ENCODE peak calls at places on chromosomes 12 and 14, in ten cellular contexts. E is Peyer's patch, J is esophagus squamous epithelium, O is ascending aorta, N is NT2/D1, C is coronary artery, F is Panc1, X is cardiac fibroblast, L is endodermal cell, B is neural progenitor cell. Z is an unnamed sample.

GRCh38 chr14:101276309-101277091 is 284.8 kb upstream of the DIO3 start:
- DNase-seq in E (no peak), J (no peak), O (no peak), N (peak; percentile 3), C (no peak), F (no peak), X (no peak), L (no peak), B (no peak), Z (no peak)

GRCh38 chr12:113698505-113698858 is 226.8 kb upstream of the LHX5 start:
- DNase-seq in E (no peak), J (no peak), O (no peak), N (no peak), C (no peak), F (no peak), X (no peak), L (no peak), B (no peak), Z (no peak)

GRCh38 chr12:42481368-42481767 is 108.2 kb downstream of the PRICKLE1 start:
- DNase-seq in E (no peak), J (no peak), O (no peak), N (peak; percentile 78), C (no peak), F (no peak), X (no peak), L (peak; percentile 83), B (peak; percentile 75), Z (no peak)

GRCh38 chr12:125050868-125051267 is 14.4 kb upstream of the AACS start:
- DNase-seq in E (no peak), J (no peak), O (no peak), N (no peak), C (no peak), F (no peak), X (no peak), L (peak; percentile 8), B (no peak), Z (no peak)

GRCh38 chr12:109759595-109759994 is 46.0 kb downstream of the FAM222A start:
- DNase-seq in E (peak; percentile 9), J (no peak), O (peak; percentile 19), N (no peak), C (peak; percentile 29), F (no peak), X (no peak), L (peak; percentile 46), B (no peak), Z (no peak)

GRCh38 chr12:104687823-104688573 is 231.2 kb downstream of the CHST11 start:
- DNase-seq in E (no peak), J (no peak), O (no peak), N (no peak), C (no peak), F (no peak), X (no peak), L (no peak), B (no peak), Z (peak; percentile 93)

GRCh38 chr12:3085341-3086125 is 8.4 kb downstream of the TSPAN9 start:
- DNase-seq in E (peak; percentile 51), J (no peak), O (no peak), N (no peak), C (no peak), F (no peak), X (no peak), L (peak; percentile 71), B (no peak), Z (no peak)

GRCh38 chr14:61475316-61475715 is 153.9 kb downstream of the PRKCH start:
- DNase-seq in E (no peak), J (no peak), O (no peak), N (peak; percentile 39), C (no peak), F (no peak), X (peak; percentile 89), L (no peak), B (peak; percentile 86), Z (peak; percentile 62)

GRCh38 chr12:127035011-127035879 is 1231.7 kb upstream of the TMEM132C start:
- DNase-seq in E (no peak), J (no peak), O (no peak), N (no peak), C (no peak), F (no peak), X (no peak), L (no peak), B (no peak), Z (no peak)
- H3K4me3 ChIP-seq in E (no peak overlapping the region), J (no peak overlapping the region), O (no peak overlapping the region), N (no peak overlapping the region), C (no peak overlapping the region), F (no peak overlapping the region), X (no peak overlapping the region), L (no peak overlapping the region), B (no peak overlapping the region), Z (no peak overlapping the region)

GRCh38 chr12:14952295-14952995 is 9.0 kb downstream of the ARHGDIB start:
- DNase-seq in E (no peak), J (no peak), O (peak; percentile 73), N (no peak), C (no peak), F (no peak), X (peak; percentile 97), L (no peak), B (no peak), Z (peak; percentile 67)

GRCh38 chr12:14948672-14949071 is 10.3 kb upstream of the ERP27 start:
- DNase-seq in E (no peak), J (peak; percentile 26), O (peak; percentile 81), N (peak; percentile 60), C (no peak), F (no peak), X (peak; percentile 95), L (peak; percentile 68), B (no peak), Z (peak; percentile 96)

GRCh38 chr12:14950421-14950820 is 11.0 kb downstream of the ARHGDIB start:
- DNase-seq in E (no peak), J (no peak), O (no peak), N (no peak), C (no peak), F (no peak), X (no peak), L (no peak), B (peak; percentile 9), Z (no peak)

GRCh38 chr12:14949631-14950030 is 11.3 kb upstream of the ERP27 start:
- DNase-seq in E (no peak), J (no peak), O (no peak), N (no peak), C (no peak), F (no peak), X (no peak), L (no peak), B (no peak), Z (peak; percentile 81)

GRCh38 chr12:14950982-14951746 is 10.2 kb downstream of the ARHGDIB start:
- DNase-seq in E (no peak), J (no peak), O (no peak), N (peak; percentile 54), C (no peak), F (no peak), X (peak; percentile 63), L (peak; percentile 80), B (peak; percentile 50), Z (no peak)
- H3K4me3 ChIP-seq in E (no peak overlapping the region), J (no peak overlapping the region), O (no peak overlapping the region), N (no peak overlapping the region), C (no peak overlapping the region), F (no peak overlapping the region), X (no peak overlapping the region), L (no peak overlapping the region), B (no peak overlapping the region), Z (peak overlapping the region; percentile 15)

GRCh38 chr12:56205445-56205844 is 16.2 kb upstream of the SMARCC2 start:
- DNase-seq in E (no peak), J (no peak), O (no peak), N (no peak), C (no peak), F (no peak), X (no peak), L (no peak), B (no peak), Z (no peak)

GRCh38 chr12:56206373-56207166 is 15.2 kb downstream of the RNF41 start:
- DNase-seq in E (peak; percentile 67), J (no peak), O (peak; percentile 76), N (no peak), C (no peak), F (no peak), X (peak; percentile 65), L (peak; percentile 96), B (peak; percentile 69), Z (no peak)

GRCh38 chr12:56204275-56204674 is 15.0 kb upstream of the SMARCC2 start:
- DNase-seq in E (no peak), J (no peak), O (no peak), N (no peak), C (no peak), F (no peak), X (no peak), L (no peak), B (no peak), Z (no peak)

GRCh38 chr12:56212360-56212759 is 9.4 kb downstream of the RNF41 start:
- DNase-seq in E (no peak), J (no peak), O (no peak), N (no peak), C (no peak), F (no peak), X (no peak), L (no peak), B (no peak), Z (no peak)

DNA sequence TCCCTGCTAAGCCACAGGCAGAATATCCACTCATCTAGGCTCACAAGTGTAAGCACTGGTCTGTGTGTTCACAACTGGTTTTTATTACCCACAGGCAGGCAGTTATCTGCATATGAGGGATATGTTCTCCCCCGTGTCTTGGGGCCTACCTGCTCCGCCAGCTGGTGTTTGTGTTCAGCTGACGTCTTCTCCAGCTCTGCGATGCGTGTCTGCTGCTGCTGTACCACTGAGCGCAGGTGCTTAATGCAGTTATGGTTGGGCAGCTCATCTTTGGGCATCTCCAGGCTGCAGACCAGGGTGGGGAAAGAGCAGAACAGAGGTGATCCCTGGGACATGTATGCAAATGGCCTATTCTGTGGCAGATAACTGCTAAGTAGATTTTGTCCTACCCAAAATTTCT is 13.7 kb downstream of the RNF41 start:
- DNase-seq in E (no peak), J (no peak), O (no peak), N (no peak), C (no peak), F (no peak), X (no peak), L (no peak), B (no peak), Z (no peak)
- H3K4me3 ChIP-seq in E (no peak overlapping the region), J (no peak overlapping the region), O (no peak overlapping the region), N (no peak overlapping the region), C (no peak overlapping the region), F (no peak overlapping the region), X (no peak overlapping the region), L (no peak overlapping the region), B (no peak overlapping the region), Z (no peak overlapping the region)

DNA sequence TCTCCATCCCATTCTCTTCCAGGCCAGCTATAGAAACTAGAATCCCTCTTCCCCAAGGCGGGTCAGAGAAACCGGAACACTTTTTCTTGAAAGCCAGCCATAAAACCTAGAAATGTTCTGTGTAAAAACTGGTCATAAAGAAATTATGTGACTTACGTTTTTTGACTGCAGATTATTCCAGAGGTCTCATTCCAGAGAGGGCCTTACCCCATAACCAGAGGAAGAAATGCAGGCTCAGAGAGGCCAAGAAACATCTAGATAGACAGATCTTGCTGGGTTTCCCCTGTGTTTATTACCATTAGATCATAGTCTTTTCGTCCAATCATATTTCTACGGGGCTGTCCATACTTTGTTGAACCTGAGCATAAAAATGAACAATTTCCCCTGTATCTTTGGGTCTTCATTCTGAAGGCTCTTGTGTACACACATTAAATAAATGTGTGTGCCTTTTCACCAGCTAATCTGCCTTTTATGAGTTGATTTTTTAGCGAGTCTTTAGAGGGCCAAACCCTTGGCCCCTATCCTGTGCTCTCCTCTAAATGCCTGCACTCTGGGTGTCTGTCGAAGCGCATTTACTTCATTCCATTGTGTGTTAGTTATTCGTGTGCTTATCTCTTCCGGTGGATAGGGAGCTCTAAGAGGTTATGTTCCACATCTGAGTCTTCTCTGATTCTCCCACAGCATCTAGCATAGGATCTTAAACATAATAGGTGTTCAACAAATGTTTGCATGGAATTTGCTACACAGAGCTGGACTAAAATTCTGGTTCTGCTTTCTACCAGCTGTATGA is 163.0 kb downstream of the ADCK1 start:
- DNase-seq in E (no peak), J (no peak), O (no peak), N (no peak), C (no peak), F (no peak), X (no peak), L (no peak), B (no peak), Z (no peak)
- H3K4me3 ChIP-seq in E (no peak overlapping the region), J (no peak overlapping the region), O (no peak overlapping the region), N (no peak overlapping the region), C (no peak overlapping the region), F (no peak overlapping the region), X (no peak overlapping the region), L (no peak overlapping the region), B (no peak overlapping the region), Z (no peak overlapping the region)